ENCODE peak calls at places on chromosomes 3 and 15, in six cellular contexts. N is caudate nucleus, M is DMS53, D is H9, V is GM04504, F is PC-3. T is an unnamed sample.

GRCh38 chr15:99504823-99505551 is 60.8 kb upstream of the MEF2A start:
- DNase-seq in N (no peak), M (peak; percentile 1), D (no peak), V (no peak), F (peak; percentile 56), T (no peak)

GRCh38 chr3:49276475-49277356 is at the start of gene C3orf62:
- DNase-seq in N (no peak), M (peak; percentile 81), D (peak; percentile 91), V (peak; percentile 62), F (peak; percentile 13), T (peak; percentile 67)

GRCh38 chr3:15428539-15428938 is 1.1 kb downstream of the EAF1 start:
- DNase-seq in N (no peak), M (peak; percentile 22), D (no peak), V (peak; percentile 42), F (peak; percentile 61), T (no peak)

GRCh38 chr3:399647-400046 is 203.1 kb downstream of the CHL1 start:
- DNase-seq in N (no peak), M (no peak), D (no peak), V (no peak), F (peak; percentile 35), T (no peak)

GRCh38 chr3:119631529-119631928 is 28.9 kb downstream of the POPDC2 start:
- DNase-seq in N (no peak), M (no peak), D (no peak), V (no peak), F (peak; percentile 43), T (no peak)

GRCh38 chr3:72143970-72144717 is 359.2 kb upstream of the PROK2 start:
- DNase-seq in N (no peak), M (no peak), D (no peak), V (no peak), F (no peak), T (no peak)

GRCh38 chr15:97235285-97235985 is 725.1 kb upstream of the ARRDC4 start:
- DNase-seq in N (no peak), M (peak; percentile 39), D (peak; percentile 52), V (peak; percentile 19), F (peak; percentile 70), T (peak; percentile 0)

GRCh38 chr3:57605683-57606082 is 8.5 kb upstream of the ARF4 start:
- DNase-seq in N (no peak), M (no peak), D (no peak), V (no peak), F (no peak), T (no peak)

GRCh38 chr3:81198766-81199165 is 562.7 kb downstream of the GBE1 start:
- DNase-seq in N (no peak), M (no peak), D (no peak), V (no peak), F (peak; percentile 17), T (no peak)

GRCh38 chr3:159273608-159274007 is 471.8 kb downstream of the MFSD1 start:
- DNase-seq in N (no peak), M (peak; percentile 33), D (peak; percentile 46), V (peak; percentile 24), F (peak; percentile 68), T (no peak)

GRCh38 chr3:185153170-185153733 is 392 bp upstream of the C3orf70 start:
- DNase-seq in N (no peak), M (peak; percentile 51), D (peak; percentile 68), V (no peak), F (no peak), T (no peak)

GRCh38 chr15:30904812-30905211 is 1.1 kb downstream of the FAN1 start:
- DNase-seq in N (no peak), M (no peak), D (no peak), V (no peak), F (no peak), T (no peak)

GRCh38 chr3:41405466-41405865 is 206.2 kb downstream of the CTNNB1 start:
- DNase-seq in N (no peak), M (no peak), D (no peak), V (no peak), F (peak; percentile 9), T (no peak)

GRCh38 chr15:81914734-81915234 is 131.0 kb downstream of the MEX3B start:
- DNase-seq in N (no peak), M (no peak), D (no peak), V (no peak), F (no peak), T (no peak)

GRCh38 chr3:121243208-121243607 is 302.6 kb downstream of the POLQ start:
- DNase-seq in N (no peak), M (peak; percentile 12), D (no peak), V (no peak), F (peak; percentile 45), T (no peak)

GRCh38 chr3:171365489-171365888 is 94.7 kb downstream of the TNIK start:
- DNase-seq in N (no peak), M (no peak), D (no peak), V (no peak), F (no peak), T (no peak)

GRCh38 chr15:36428102-36428845 is 151.2 kb upstream of the CDIN1 start:
- DNase-seq in N (no peak), M (peak; percentile 84), D (no peak), V (peak; percentile 99), F (peak; percentile 99), T (no peak)

GRCh38 chr3:149990423-149990953 is 19.8 kb upstream of the PFN2 start:
- DNase-seq in N (no peak), M (no peak), D (no peak), V (no peak), F (no peak), T (no peak)

GRCh38 chr3:171088984-171089754 is 62.6 kb upstream of the SLC2A2 start:
- DNase-seq in N (no peak), M (peak; percentile 57), D (no peak), V (peak; percentile 70), F (peak; percentile 83), T (no peak)

GRCh38 chr15:40471105-40471777 is 457 bp downstream of the CHST14 start:
- DNase-seq in N (no peak), M (peak; percentile 46), D (peak; percentile 45), V (no peak), F (peak; percentile 6), T (no peak)

GRCh38 chr3:139894638-139894989 is 40.4 kb upstream of the CLSTN2 start:
- DNase-seq in N (no peak), M (peak; percentile 3), D (no peak), V (no peak), F (no peak), T (no peak)

GRCh38 chr3:4494807-4495200 is 1.7 kb downstream of the ITPR1 start:
- DNase-seq in N (no peak), M (no peak), D (no peak), V (no peak), F (no peak), T (no peak)

GRCh38 chr15:69576035-69576526 is 123.5 kb downstream of the RPLP1 start:
- DNase-seq in N (no peak), M (peak; percentile 86), D (peak; percentile 51), V (no peak), F (peak; percentile 75), T (no peak)

GRCh38 chr3:55486857-55487375 is at the start of gene WNT5A:
- DNase-seq in N (no peak), M (peak; percentile 52), D (peak; percentile 77), V (no peak), F (peak; percentile 56), T (no peak)

GRCh38 chr3:12948371-12948770 is 107.0 kb upstream of the RPL32 start:
- DNase-seq in N (no peak), M (no peak), D (no peak), V (no peak), F (no peak), T (no peak)

GRCh38 chr15:27851811-27852210 is 247.3 kb downstream of the OCA2 start:
- DNase-seq in N (no peak), M (no peak), D (no peak), V (no peak), F (no peak), T (no peak)

GRCh38 chr15:26901036-26901435 is 34.2 kb downstream of the GABRA5 start:
- DNase-seq in N (no peak), M (no peak), D (no peak), V (no peak), F (no peak), T (no peak)